ENCODE peak calls at places on chromosome 2, in five cellular contexts. One of them, this sample, is unnamed.

GRCh38 chr2:28644760-28645159 is 106.9 kb upstream of the PPP1CB start:
- DNase-seq in Daoy: peak
- DNase-seq in left ventricle myocardium superior: no peak
- DNase-seq in fibroblast of pulmonary artery: no peak
- DNase-seq in GM20000: no peak
- DNase-seq in this sample: no peak

GRCh38 chr2:17476820-17477219 is 41.4 kb downstream of the RAD51AP2 start:
- DNase-seq in Daoy: no peak
- DNase-seq in left ventricle myocardium superior: no peak
- DNase-seq in fibroblast of pulmonary artery: no peak
- DNase-seq in GM20000: no peak
- DNase-seq in this sample: no peak

GRCh38 chr2:208320686-208321085 is 54.6 kb downstream of the PIKFYVE start:
- DNase-seq in Daoy: no peak
- DNase-seq in left ventricle myocardium superior: peak
- DNase-seq in fibroblast of pulmonary artery: peak
- DNase-seq in GM20000: peak
- DNase-seq in this sample: no peak

GRCh38 chr2:145984541-145984940 is 1464.6 kb upstream of the ZEB2 start:
- DNase-seq in Daoy: peak
- DNase-seq in left ventricle myocardium superior: no peak
- DNase-seq in fibroblast of pulmonary artery: peak
- DNase-seq in GM20000: no peak
- DNase-seq in this sample: no peak

GRCh38 chr2:220665108-220665471 is 907.0 kb downstream of the EPHA4 start:
- DNase-seq in Daoy: no peak
- DNase-seq in left ventricle myocardium superior: no peak
- DNase-seq in fibroblast of pulmonary artery: no peak
- DNase-seq in GM20000: no peak
- DNase-seq in this sample: no peak

GRCh38 chr2:144421606-144422510 is 98.1 kb downstream of the ZEB2 start:
- DNase-seq in Daoy: no peak
- DNase-seq in left ventricle myocardium superior: no peak
- DNase-seq in fibroblast of pulmonary artery: no peak
- DNase-seq in GM20000: no peak
- DNase-seq in this sample: no peak

GRCh38 chr2:105697781-105698449 is 46.8 kb upstream of the NCK2 start:
- DNase-seq in Daoy: no peak
- DNase-seq in left ventricle myocardium superior: peak
- DNase-seq in fibroblast of pulmonary artery: peak
- DNase-seq in GM20000: no peak
- DNase-seq in this sample: no peak

GRCh38 chr2:215367647-215368492 is 56.0 kb downstream of the ATIC start:
- DNase-seq in Daoy: peak
- DNase-seq in left ventricle myocardium superior: no peak
- DNase-seq in fibroblast of pulmonary artery: peak
- DNase-seq in GM20000: no peak
- DNase-seq in this sample: no peak

GRCh38 chr2:64654993-64655666 is 1.4 kb upstream of the SERTAD2 start:
- DNase-seq in Daoy: no peak
- DNase-seq in left ventricle myocardium superior: no peak
- DNase-seq in fibroblast of pulmonary artery: peak
- DNase-seq in GM20000: no peak
- DNase-seq in this sample: no peak

GRCh38 chr2:191635333-191636234 is 42.4 kb upstream of the NABP1 start:
- DNase-seq in Daoy: peak
- DNase-seq in left ventricle myocardium superior: no peak
- DNase-seq in fibroblast of pulmonary artery: peak
- DNase-seq in GM20000: peak
- DNase-seq in this sample: no peak

GRCh38 chr2:216235462-216235861 is 126.3 kb downstream of the XRCC5 start:
- DNase-seq in Daoy: no peak
- DNase-seq in left ventricle myocardium superior: no peak
- DNase-seq in fibroblast of pulmonary artery: no peak
- DNase-seq in GM20000: no peak
- DNase-seq in this sample: no peak

GRCh38 chr2:172985139-172985874 is 90.3 kb upstream of the MAP3K20 start:
- DNase-seq in Daoy: peak
- DNase-seq in left ventricle myocardium superior: peak
- DNase-seq in fibroblast of pulmonary artery: no peak
- DNase-seq in GM20000: no peak
- DNase-seq in this sample: no peak

GRCh38 chr2:82120120-82120519 is 1815.6 kb upstream of the LRRTM1 start:
- DNase-seq in Daoy: no peak
- DNase-seq in left ventricle myocardium superior: no peak
- DNase-seq in fibroblast of pulmonary artery: no peak
- DNase-seq in GM20000: no peak
- DNase-seq in this sample: no peak

GRCh38 chr2:102142829-102143449 is 393 bp downstream of the IL1R1 start:
- DNase-seq in Daoy: peak
- DNase-seq in left ventricle myocardium superior: no peak
- DNase-seq in fibroblast of pulmonary artery: peak
- DNase-seq in GM20000: no peak
- DNase-seq in this sample: no peak

GRCh38 chr2:120600786-120601185 is 134.9 kb upstream of the GLI2 start:
- DNase-seq in Daoy: no peak
- DNase-seq in left ventricle myocardium superior: no peak
- DNase-seq in fibroblast of pulmonary artery: no peak
- DNase-seq in GM20000: no peak
- DNase-seq in this sample: no peak

GRCh38 chr2:196427996-196428634 is 211.4 kb upstream of the CCDC150 start:
- DNase-seq in Daoy: no peak
- DNase-seq in left ventricle myocardium superior: no peak
- DNase-seq in fibroblast of pulmonary artery: peak
- DNase-seq in GM20000: no peak
- DNase-seq in this sample: no peak

GRCh38 chr2:43044093-43044614 is 182.3 kb downstream of the ZFP36L2 start:
- DNase-seq in Daoy: no peak
- DNase-seq in left ventricle myocardium superior: no peak
- DNase-seq in fibroblast of pulmonary artery: no peak
- DNase-seq in GM20000: no peak
- DNase-seq in this sample: no peak

GRCh38 chr2:64943387-64944150 is 45.6 kb upstream of the SLC1A4 start:
- DNase-seq in Daoy: peak
- DNase-seq in left ventricle myocardium superior: peak
- DNase-seq in fibroblast of pulmonary artery: peak
- DNase-seq in GM20000: no peak
- DNase-seq in this sample: no peak

GRCh38 chr2:9445089-9445488 is 21.6 kb downstream of the CPSF3 start:
- DNase-seq in Daoy: no peak
- DNase-seq in left ventricle myocardium superior: no peak
- DNase-seq in fibroblast of pulmonary artery: no peak
- DNase-seq in GM20000: no peak
- DNase-seq in this sample: no peak

GRCh38 chr2:120343433-120344105 is 2.4 kb upstream of the INHBB start:
- DNase-seq in Daoy: peak
- DNase-seq in left ventricle myocardium superior: peak
- DNase-seq in fibroblast of pulmonary artery: peak
- DNase-seq in GM20000: peak
- DNase-seq in this sample: no peak

GRCh38 chr2:226477221-226478120 is 322.1 kb downstream of the IRS1 start:
- DNase-seq in Daoy: no peak
- DNase-seq in left ventricle myocardium superior: no peak
- DNase-seq in fibroblast of pulmonary artery: no peak
- DNase-seq in GM20000: no peak
- DNase-seq in this sample: no peak

GRCh38 chr2:16664809-16665745 is 557 bp downstream of the CYRIA start:
- DNase-seq in Daoy: no peak
- DNase-seq in left ventricle myocardium superior: no peak
- DNase-seq in fibroblast of pulmonary artery: no peak
- DNase-seq in GM20000: no peak
- DNase-seq in this sample: no peak

GRCh38 chr2:120586507-120587283 is 149.0 kb upstream of the GLI2 start:
- DNase-seq in Daoy: no peak
- DNase-seq in left ventricle myocardium superior: peak
- DNase-seq in fibroblast of pulmonary artery: no peak
- DNase-seq in GM20000: no peak
- DNase-seq in this sample: no peak

GRCh38 chr2:240962371-240963064 is 35.9 kb upstream of the SNED1 start:
- DNase-seq in Daoy: no peak
- DNase-seq in left ventricle myocardium superior: peak
- DNase-seq in fibroblast of pulmonary artery: peak
- DNase-seq in GM20000: no peak
- DNase-seq in this sample: no peak

GRCh38 chr2:240794178-240794721 is 25.8 kb downstream of the KIF1A start:
- DNase-seq in Daoy: no peak
- DNase-seq in left ventricle myocardium superior: peak
- DNase-seq in fibroblast of pulmonary artery: no peak
- DNase-seq in GM20000: no peak
- DNase-seq in this sample: no peak

GRCh38 chr2:110674620-110675555 is 3.0 kb downstream of the BUB1 start:
- DNase-seq in Daoy: peak
- DNase-seq in left ventricle myocardium superior: no peak
- DNase-seq in fibroblast of pulmonary artery: peak
- DNase-seq in GM20000: peak
- DNase-seq in this sample: peak

GRCh38 chr2:236675051-236675450 is 105.4 kb downstream of the ACKR3 start:
- DNase-seq in Daoy: no peak
- DNase-seq in left ventricle myocardium superior: no peak
- DNase-seq in fibroblast of pulmonary artery: peak
- DNase-seq in GM20000: no peak
- DNase-seq in this sample: no peak

GRCh38 chr2:151760139-151760650 is 25.9 kb upstream of the NEB start:
- DNase-seq in Daoy: peak
- DNase-seq in left ventricle myocardium superior: no peak
- DNase-seq in fibroblast of pulmonary artery: peak
- DNase-seq in GM20000: no peak
- DNase-seq in this sample: no peak

GRCh38 chr2:68465081-68465916 is 1.8 kb downstream of the FBXO48 start:
- DNase-seq in Daoy: peak
- DNase-seq in left ventricle myocardium superior: no peak
- DNase-seq in fibroblast of pulmonary artery: no peak
- DNase-seq in GM20000: no peak
- DNase-seq in this sample: no peak

GRCh38 chr2:96661324-96661723 is 18.8 kb downstream of the FER1L5 start:
- DNase-seq in Daoy: no peak
- DNase-seq in left ventricle myocardium superior: no peak
- DNase-seq in fibroblast of pulmonary artery: no peak
- DNase-seq in GM20000: no peak
- DNase-seq in this sample: no peak

This sample was measured in GM12864.